ENCODE peak calls at places on chromosomes 13 and 19, in eight cellular contexts. M is AG09309, N is GM13977, L is pancreas, F is PC-9, J is GM12865, K is A549, V is mesothelial cell of epicardium. A is an unnamed sample.

GRCh38 chr19:22622901-22623840 is 11.0 kb upstream of the ZNF492 start:
- DNase-seq in M (no peak), N (no peak), L (no peak), F (no peak), J (no peak), K (no peak), V (no peak), A (peak)

GRCh38 chr13:41268764-41269163 is 5.4 kb upstream of the MTRF1 start:
- DNase-seq in M (no peak), N (no peak), L (no peak), F (no peak), J (peak), K (peak), V (no peak), A (no peak)

GRCh38 chr13:98877466-98877865 is 100.4 kb downstream of the DOCK9 start:
- DNase-seq in M (no peak), N (no peak), L (no peak), F (no peak), J (no peak), K (no peak), V (no peak), A (no peak)

GRCh38 chr13:44465318-44465717 is 91.7 kb downstream of the SERP2 start:
- DNase-seq in M (no peak), N (no peak), L (no peak), F (no peak), J (no peak), K (no peak), V (no peak), A (no peak)

GRCh38 chr19:31231181-31231580 is 118.1 kb downstream of the TSHZ3 start:
- DNase-seq in M (no peak), N (no peak), L (no peak), F (no peak), J (no peak), K (no peak), V (no peak), A (no peak)

GRCh38 chr19:47598407-47599349 is 10.3 kb upstream of the BICRA start:
- DNase-seq in M (peak), N (no peak), L (no peak), F (peak), J (peak), K (peak), V (peak), A (no peak)

GRCh38 chr13:37476874-37477273 is 121.7 kb downstream of the POSTN start:
- DNase-seq in M (no peak), N (no peak), L (no peak), F (no peak), J (no peak), K (no peak), V (no peak), A (no peak)

GRCh38 chr19:35229601-35230000 is 1.1 kb upstream of the FAM187B start:
- DNase-seq in M (no peak), N (no peak), L (peak), F (no peak), J (no peak), K (no peak), V (no peak), A (no peak)

GRCh38 chr19:38949580-38950367 is 19.0 kb downstream of the MRPS12 start:
- DNase-seq in M (no peak), N (peak), L (peak), F (peak), J (peak), K (no peak), V (peak), A (peak)

GRCh38 chr19:38953677-38954076 is 21.9 kb downstream of the FBXO17 start:
- DNase-seq in M (no peak), N (no peak), L (no peak), F (no peak), J (no peak), K (no peak), V (no peak), A (no peak)

GRCh38 chr19:38956264-38956663 is 19.3 kb downstream of the FBXO17 start:
- DNase-seq in M (no peak), N (no peak), L (no peak), F (no peak), J (no peak), K (no peak), V (no peak), A (no peak)

GRCh38 chr19:38951187-38951586 is 20.4 kb downstream of the MRPS12 start:
- DNase-seq in M (no peak), N (no peak), L (no peak), F (no peak), J (no peak), K (no peak), V (no peak), A (no peak)

DNA sequence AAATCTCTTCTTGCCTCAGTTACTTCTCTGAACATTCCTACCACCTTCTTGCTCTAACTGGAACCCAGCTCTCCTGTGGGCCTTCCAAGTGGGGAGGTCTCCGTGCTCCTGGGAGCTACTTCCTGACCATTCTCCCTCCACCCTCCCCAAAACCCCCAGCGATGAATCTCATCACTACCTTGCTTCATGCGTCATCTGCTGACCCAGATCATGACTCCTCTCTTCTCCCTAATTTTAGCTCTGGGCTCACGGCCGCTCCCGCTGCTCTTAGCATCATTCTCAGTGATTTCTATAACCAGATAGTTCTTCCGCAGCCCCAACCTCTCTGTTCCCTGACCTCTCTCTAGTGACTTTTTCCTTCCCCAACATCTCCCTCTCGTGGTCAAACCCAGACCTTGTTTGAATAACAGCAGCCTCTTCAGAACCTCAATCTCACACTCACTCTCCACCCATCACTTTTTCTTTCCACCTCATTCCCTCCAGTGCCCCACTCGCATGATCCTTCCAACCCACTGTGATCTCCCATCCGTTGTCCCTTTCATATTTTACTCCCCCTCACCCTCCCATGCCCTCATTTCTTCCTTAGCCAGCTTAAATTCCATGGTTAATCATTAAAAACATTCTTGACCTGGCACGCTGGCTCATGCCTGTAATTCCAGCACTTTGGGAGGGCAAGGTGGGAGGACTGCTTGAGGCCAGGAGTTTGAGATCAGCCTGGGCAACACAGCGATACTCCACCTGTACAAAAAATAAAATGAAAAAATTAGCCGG is 21.8 kb downstream of the MRPS12 start:
- DNase-seq in M (no peak), N (no peak), L (no peak), F (peak), J (peak), K (peak), V (no peak), A (no peak)
- TF ChIP-seq CTCF in M (peak), N (peak), L (no peak), F (peak), J (peak), K (peak), V (no peak), A (peak)

DNA sequence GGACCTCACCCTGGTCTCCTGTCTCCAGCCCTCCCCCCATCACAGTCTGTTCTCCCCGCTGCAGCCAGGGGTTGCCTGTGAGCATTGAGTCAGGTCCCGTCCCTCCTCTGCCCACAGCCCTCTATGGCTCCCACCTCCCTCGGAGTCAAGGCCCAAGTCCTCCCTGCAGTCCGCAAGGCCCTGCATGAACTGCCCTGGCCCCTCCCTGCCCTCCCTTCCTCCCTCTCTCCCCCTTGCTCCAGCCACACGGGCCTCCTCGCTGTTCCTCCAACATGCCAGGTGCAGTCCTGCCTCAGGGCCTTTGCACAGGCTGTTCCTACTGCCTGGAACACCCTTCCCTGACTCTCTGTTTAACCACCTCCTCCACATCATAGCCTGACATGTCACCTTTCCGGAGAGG is 2.8 kb downstream of the TINCR start:
- DNase-seq in M (no peak), N (no peak), L (no peak), F (no peak), J (no peak), K (no peak), V (no peak), A (no peak)
- TF ChIP-seq CTCF in M (no peak), N (no peak), L (no peak), F (no peak), J (no peak), K (no peak), V (no peak), A (no peak)

DNA sequence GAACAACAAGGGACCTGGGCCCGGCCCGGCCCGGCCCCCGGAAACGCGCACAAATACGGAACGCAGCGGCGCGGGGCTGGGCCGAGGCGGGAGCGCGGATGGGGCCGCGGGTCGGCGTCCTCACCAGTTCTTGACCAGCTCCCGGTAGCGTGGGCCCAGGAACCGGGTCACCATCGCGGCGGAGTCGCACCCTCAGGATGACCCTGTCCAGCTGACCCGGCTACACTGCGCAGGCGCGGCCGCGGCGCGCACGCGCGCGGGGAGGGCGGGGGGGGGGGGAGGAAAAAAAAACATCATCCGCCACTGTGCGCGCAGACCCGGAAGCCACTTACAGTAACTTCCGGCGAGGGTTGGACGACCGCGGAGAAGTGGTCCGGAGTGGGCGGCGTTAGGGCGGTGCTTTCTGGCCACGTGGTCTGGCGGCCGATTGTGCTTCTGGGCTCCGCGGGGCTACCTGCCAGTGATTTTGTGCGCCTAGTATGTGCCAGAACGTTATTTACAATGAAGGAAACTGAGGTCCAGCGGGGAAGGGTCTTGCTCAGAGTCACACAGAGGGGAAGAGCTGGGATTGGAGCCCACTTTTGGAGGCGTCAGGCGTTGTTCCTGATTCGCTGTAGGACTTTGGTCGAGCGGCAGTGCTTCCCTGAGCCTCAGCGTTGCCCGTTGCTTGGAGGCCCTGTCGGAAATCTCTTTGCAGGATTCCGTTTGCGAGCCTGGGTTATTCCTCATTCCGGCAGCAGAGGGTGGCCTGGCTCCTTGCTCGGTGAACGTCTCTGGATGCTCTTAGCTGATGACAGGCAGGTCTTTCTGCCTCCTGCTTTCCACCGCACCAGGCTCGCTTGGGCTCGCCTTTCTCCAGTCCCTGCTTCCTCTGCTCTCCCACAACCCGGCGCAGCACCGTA is at the start of gene UQCR11:
- DNase-seq in M (peak), N (peak), L (peak), F (peak), J (peak), K (peak), V (peak), A (peak)
- TF ChIP-seq CTCF in M (peak), N (peak), L (no peak), F (peak), J (peak), K (peak), V (peak), A (peak)

GRCh38 chr19:7197760-7198696 is 96.2 kb downstream of the INSR start:
- DNase-seq in M (peak), N (peak), L (peak), F (peak), J (peak), K (peak), V (peak), A (peak)
- TF ChIP-seq CTCF in M (no peak), N (no peak), L (no peak), F (no peak), J (peak), K (no peak), V (no peak), A (no peak)

GRCh38 chr19:29086646-29087045 is 126.3 kb downstream of the UQCRFS1 start:
- DNase-seq in M (no peak), N (no peak), L (no peak), F (no peak), J (no peak), K (no peak), V (no peak), A (no peak)

GRCh38 chr19:29086182-29086581 is 126.8 kb downstream of the UQCRFS1 start:
- DNase-seq in M (no peak), N (no peak), L (no peak), F (no peak), J (no peak), K (no peak), V (no peak), A (no peak)

GRCh38 chr19:29083863-29084262 is 129.1 kb downstream of the UQCRFS1 start:
- DNase-seq in M (no peak), N (no peak), L (no peak), F (no peak), J (no peak), K (no peak), V (no peak), A (no peak)

GRCh38 chr19:29085630-29086029 is 127.3 kb downstream of the UQCRFS1 start:
- DNase-seq in M (no peak), N (no peak), L (no peak), F (no peak), J (no peak), K (no peak), V (no peak), A (no peak)

GRCh38 chr19:29084266-29084665 is 128.7 kb downstream of the UQCRFS1 start:
- DNase-seq in M (peak), N (no peak), L (no peak), F (no peak), J (peak), K (peak), V (no peak), A (no peak)
- TF ChIP-seq CTCF in M (peak), N (no peak), L (no peak), F (peak), J (peak), K (peak), V (peak), A (peak)

GRCh38 chr13:72561791-72562190 is 165.6 kb downstream of the MZT1 start:
- DNase-seq in M (no peak), N (no peak), L (no peak), F (no peak), J (no peak), K (no peak), V (no peak), A (no peak)

GRCh38 chr13:72565893-72566292 is 161.5 kb downstream of the MZT1 start:
- DNase-seq in M (no peak), N (no peak), L (no peak), F (no peak), J (peak), K (peak), V (no peak), A (no peak)

GRCh38 chr13:72570019-72570418 is 157.4 kb downstream of the MZT1 start:
- DNase-seq in M (no peak), N (no peak), L (no peak), F (no peak), J (peak), K (no peak), V (no peak), A (no peak)

GRCh38 chr13:72562686-72563085 is 164.7 kb downstream of the MZT1 start:
- DNase-seq in M (no peak), N (no peak), L (no peak), F (no peak), J (no peak), K (no peak), V (no peak), A (no peak)

GRCh38 chr13:72567566-72567965 is 159.9 kb downstream of the MZT1 start:
- DNase-seq in M (no peak), N (no peak), L (no peak), F (no peak), J (no peak), K (no peak), V (no peak), A (no peak)
- TF ChIP-seq CTCF in M (no peak), N (no peak), L (no peak), F (no peak), J (no peak), K (no peak), V (peak), A (no peak)

A was measured in osteocyte.